ENCODE peak calls at places on chromosomes 1 and 21, in ten cellular contexts. K is IMR-90, T is right atrium auricular region, Q is BJ, U is fibroblast of mammary gland, J is neural progenitor cell, I is AG10803, D is astrocyte, S is GM12864, E is MM.1S. O is an unnamed sample.

GRCh38 chr1:92623187-92623778 is 136.6 kb upstream of the GFI1 start:
- DNase-seq in T (no peak), E (peak), S (no peak), I (peak), U (peak), K (peak), D (peak), J (no peak), Q (no peak), O (no peak)

GRCh38 chr1:4726620-4727341 is 72.4 kb downstream of the AJAP1 start:
- DNase-seq in D (no peak), I (no peak), U (no peak), E (no peak), J (no peak), T (no peak), S (no peak), K (no peak), Q (no peak), O (no peak)

GRCh38 chr1:151356668-151357067 is 9.6 kb upstream of the RFX5 start:
- DNase-seq in S (no peak), D (no peak), E (no peak), T (no peak), K (no peak), I (no peak), Q (no peak), U (no peak), J (no peak), O (no peak)

GRCh38 chr1:114122891-114123621 is 30.6 kb downstream of the SYT6 start:
- DNase-seq in U (peak), Q (peak), S (no peak), E (no peak), K (peak), I (peak), D (peak), T (no peak), J (peak), O (no peak)

GRCh38 chr1:151056149-151056548 is 3.3 kb downstream of the CDC42SE1 start:
- DNase-seq in J (no peak), E (peak), T (no peak), K (no peak), U (no peak), I (no peak), S (no peak), Q (no peak), D (no peak), O (no peak)

GRCh38 chr1:175901076-175901475 is 157.7 kb upstream of the TNR start:
- DNase-seq in S (no peak), T (no peak), I (no peak), E (no peak), U (no peak), J (no peak), K (no peak), Q (no peak), D (no peak), O (no peak)

GRCh38 chr1:24155011-24155782 is 12.3 kb upstream of the IL22RA1 start:
- DNase-seq in D (no peak), Q (no peak), T (no peak), E (no peak), I (no peak), J (peak), S (peak), K (no peak), U (no peak), O (no peak)

GRCh38 chr1:209884665-209885117 is 53.3 kb upstream of the SYT14 start:
- DNase-seq in I (peak), T (peak), S (no peak), U (peak), E (no peak), Q (peak), J (no peak), K (peak), D (peak), O (no peak)

GRCh38 chr1:15411593-15412487 is 2.2 kb downstream of the EFHD2 start:
- DNase-seq in U (no peak), S (no peak), T (no peak), K (peak), I (no peak), Q (no peak), D (no peak), E (no peak), J (no peak), O (no peak)

GRCh38 chr21:31354604-31355443 is 10.8 kb upstream of the TIAM1 start:
- DNase-seq in K (peak), T (no peak), S (no peak), E (no peak), I (peak), J (no peak), U (peak), D (peak), Q (no peak), O (no peak)

GRCh38 chr1:158246650-158247049 is 7.6 kb upstream of the CD1A start:
- DNase-seq in T (no peak), I (no peak), Q (no peak), J (no peak), U (no peak), E (peak), K (no peak), D (no peak), S (peak), O (no peak)

GRCh38 chr1:21329209-21329844 is 39.1 kb upstream of the ECE1 start:
- DNase-seq in D (no peak), Q (no peak), U (peak), S (no peak), K (no peak), E (no peak), J (no peak), T (no peak), I (no peak), O (no peak)

GRCh38 chr1:90925928-90926869 is 95.6 kb downstream of the ZNF644 start:
- DNase-seq in D (peak), T (no peak), I (peak), K (peak), J (peak), Q (peak), S (no peak), E (no peak), U (peak), O (no peak)

GRCh38 chr21:31618696-31619430 is 40.6 kb upstream of the SOD1 start:
- DNase-seq in J (no peak), K (no peak), Q (no peak), I (no peak), U (no peak), T (no peak), D (no peak), E (no peak), S (no peak), O (no peak)

GRCh38 chr1:47587891-47588582 is 150.2 kb downstream of the FOXD2 start:
- DNase-seq in I (no peak), J (no peak), D (no peak), Q (no peak), U (no peak), S (no peak), T (peak), K (no peak), E (no peak), O (no peak)

GRCh38 chr1:212021563-212021962 is 13.8 kb downstream of the INTS7 start:
- DNase-seq in I (no peak), T (no peak), S (no peak), D (no peak), U (no peak), K (no peak), J (no peak), Q (no peak), E (no peak), O (no peak)

GRCh38 chr1:61748566-61748965 is 6.3 kb downstream of the PATJ start:
- DNase-seq in E (no peak), S (no peak), T (no peak), I (no peak), J (no peak), D (no peak), K (no peak), Q (no peak), U (no peak), O (no peak)

GRCh38 chr1:223031690-223032601 is 111.1 kb downstream of the TLR5 start:
- DNase-seq in U (peak), D (peak), I (peak), Q (peak), K (no peak), J (no peak), S (no peak), E (no peak), T (peak), O (peak)

GRCh38 chr1:156504062-156504813 is 3.7 kb upstream of the MEF2D start:
- DNase-seq in E (peak), Q (no peak), U (no peak), K (peak), I (no peak), D (no peak), J (no peak), S (no peak), T (no peak), O (no peak)

GRCh38 chr1:11681071-11681771 is at the start of gene MAD2L2:
- DNase-seq in D (peak), U (peak), T (peak), K (peak), I (peak), Q (peak), S (peak), E (peak), J (peak), O (peak)

GRCh38 chr1:202691846-202692245 is 18.4 kb downstream of the SYT2 start:
- DNase-seq in I (no peak), S (no peak), K (no peak), J (no peak), E (no peak), D (no peak), U (no peak), T (no peak), Q (no peak), O (no peak)

GRCh38 chr1:205661429-205662134 is 18.7 kb downstream of the SLC45A3 start:
- DNase-seq in S (no peak), K (no peak), J (no peak), E (no peak), D (no peak), I (no peak), T (no peak), Q (no peak), U (no peak), O (no peak)

GRCh38 chr21:41779659-41780058 is 12.8 kb upstream of the RIPK4 start:
- DNase-seq in D (no peak), S (no peak), E (no peak), T (no peak), Q (no peak), J (no peak), U (no peak), K (no peak), I (no peak), O (no peak)

GRCh38 chr1:59468828-59469428 is 172.0 kb downstream of the FGGY start:
- DNase-seq in D (no peak), K (no peak), I (no peak), S (no peak), E (no peak), U (no peak), Q (no peak), T (no peak), J (no peak), O (no peak)
- TF ChIP-seq CTCF in D (no peak), K (no peak), I (no peak), S (no peak), E (no peak), U (no peak), Q (no peak), T (no peak), J (no peak), O (no peak)

GRCh38 chr1:9852004-9852403 is 28.2 kb upstream of the CLSTN1 start:
- DNase-seq in Q (no peak), E (no peak), I (no peak), S (no peak), D (no peak), K (no peak), U (no peak), T (no peak), J (no peak), O (no peak)
- H3K4me3 ChIP-seq in Q (no peak), E (no peak), I (no peak), S (no peak), D (no peak), K (no peak), U (no peak), T (no peak), J (no peak), O (no peak)

DNA sequence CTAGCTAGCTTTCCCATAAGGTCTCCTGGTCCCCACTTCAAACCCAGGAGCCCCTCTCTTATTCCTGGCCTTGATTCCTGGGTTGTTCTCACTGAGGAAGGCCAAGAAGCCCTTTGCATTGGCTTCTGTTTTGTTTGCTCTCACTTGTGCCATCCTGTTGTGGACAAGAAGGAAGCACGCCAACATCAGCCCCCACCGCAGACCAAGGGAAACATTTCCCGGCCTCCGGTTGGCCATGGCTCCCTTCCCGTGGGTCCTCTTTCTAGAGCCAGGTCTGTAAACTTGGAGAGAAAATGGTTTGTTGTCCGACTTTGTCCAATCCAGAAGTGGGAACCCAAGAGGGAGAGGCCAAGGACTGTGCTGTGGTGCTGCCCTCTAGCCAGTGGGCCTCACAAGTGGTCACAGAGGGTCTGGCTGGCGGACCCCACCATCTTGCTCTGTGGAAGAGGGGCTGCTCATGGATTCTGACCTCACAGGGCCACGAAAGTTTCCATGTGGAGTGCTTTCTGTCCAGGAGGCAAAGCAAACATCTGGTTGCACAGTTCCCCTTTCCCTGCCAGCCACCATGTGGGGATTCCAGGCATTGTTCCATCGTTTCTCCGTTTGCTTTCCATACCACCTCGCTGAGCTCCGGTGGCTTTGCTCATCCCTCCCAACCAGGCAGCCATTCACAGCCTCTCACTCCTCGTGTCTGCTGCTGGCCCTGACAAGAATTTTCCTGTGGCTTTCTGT is 18.9 kb upstream of the TENT5C start:
- DNase-seq in T (no peak), I (peak), S (no peak), K (no peak), D (no peak), Q (no peak), U (no peak), E (no peak), J (no peak), O (no peak)
- TF ChIP-seq CTCF in T (no peak), I (peak), S (no peak), K (no peak), D (no peak), Q (no peak), U (no peak), E (no peak), J (no peak), O (no peak)

GRCh38 chr1:17440827-17441168 is 1.3 kb upstream of the RCC2 start:
- DNase-seq in E (no peak), D (no peak), U (no peak), J (no peak), S (no peak), I (no peak), Q (no peak), T (no peak), K (no peak), O (no peak)
- H3K4me3 ChIP-seq in E (no peak), D (no peak), U (no peak), J (peak), S (peak), I (peak), Q (no peak), T (no peak), K (no peak), O (no peak)

GRCh38 chr1:169307176-169307575 is 60.4 kb downstream of the NME7 start:
- DNase-seq in T (no peak), K (no peak), E (no peak), D (no peak), J (no peak), Q (no peak), I (no peak), U (no peak), S (no peak), O (no peak)

GRCh38 chr1:169309178-169310166 is 58.1 kb downstream of the NME7 start:
- DNase-seq in S (no peak), K (no peak), J (no peak), U (no peak), Q (no peak), I (no peak), E (peak), T (no peak), D (no peak), O (no peak)

GRCh38 chr1:169305356-169305755 is 62.2 kb downstream of the NME7 start:
- DNase-seq in S (no peak), Q (no peak), J (no peak), D (no peak), E (no peak), I (no peak), K (no peak), T (no peak), U (no peak), O (no peak)

GRCh38 chr1:169308313-169309039 is 59.1 kb downstream of the NME7 start:
- DNase-seq in U (no peak), K (no peak), I (no peak), D (no peak), E (no peak), T (no peak), S (no peak), J (no peak), Q (no peak), O (no peak)

GRCh38 chr1:169305948-169306347 is 61.6 kb downstream of the NME7 start:
- DNase-seq in J (no peak), K (no peak), E (no peak), D (no peak), Q (no peak), T (no peak), I (no peak), S (no peak), U (no peak), O (no peak)
- TF ChIP-seq CTCF in J (no peak), K (no peak), E (no peak), D (no peak), Q (no peak), T (no peak), I (no peak), S (no peak), U (no peak), O (no peak)

DNA sequence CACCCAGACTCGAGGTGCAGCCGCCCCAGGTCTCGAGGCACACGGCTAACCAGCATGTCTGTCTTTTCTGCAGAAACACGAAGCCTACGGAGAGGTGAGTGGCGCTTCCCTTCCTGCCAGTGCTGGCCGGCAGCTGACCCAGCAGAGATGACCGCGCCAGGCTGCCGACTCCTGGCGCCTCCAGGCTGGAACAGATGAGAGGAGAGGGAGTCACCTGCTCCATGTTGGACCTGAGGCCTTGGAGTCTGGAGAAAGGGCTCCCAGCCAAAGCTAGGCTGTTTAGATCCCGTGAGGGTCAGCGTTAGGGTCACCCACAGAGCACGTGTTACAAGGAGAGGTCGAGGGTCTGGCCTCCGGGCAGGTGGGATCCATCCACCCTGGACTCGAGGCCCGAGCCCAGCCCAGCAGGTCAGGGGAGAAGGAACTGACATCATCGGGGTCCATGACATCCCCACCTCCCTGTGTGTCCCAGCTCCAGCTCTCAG is 14.9 kb downstream of the COL6A2 start:
- DNase-seq in I (no peak), D (no peak), T (peak), E (no peak), K (no peak), J (no peak), U (no peak), Q (no peak), S (no peak), O (peak)
- H3K4me3 ChIP-seq in I (no peak), D (no peak), T (no peak), E (no peak), K (no peak), J (no peak), U (no peak), Q (no peak), S (no peak), O (no peak)

GRCh38 chr1:162878000-162878596 is 17.1 kb upstream of the CCDC190 start:
- DNase-seq in K (peak), U (peak), T (no peak), I (peak), Q (no peak), E (peak), S (no peak), D (peak), J (peak), O (no peak)
- TF ChIP-seq CTCF in K (peak), U (peak), T (peak), I (peak), Q (peak), E (peak), S (peak), D (peak), J (peak), O (peak)

O was measured in coronary artery.